ENCODE peak calls at places on chromosome 17, in five cellular contexts. One of them, this sample, is unnamed.

GRCh38 chr17:21215935-21216334 is 2.0 kb upstream of the TMEM11 start:
- DNase-seq in foreskin fibroblast: no peak
- DNase-seq in cardiac muscle cell: no peak
- DNase-seq in SK-N-SH: no peak
- DNase-seq in lower leg skin: no peak
- DNase-seq in this sample: no peak

GRCh38 chr17:78180083-78180482 is 6.8 kb downstream of the TK1 start:
- DNase-seq in foreskin fibroblast: no peak
- DNase-seq in cardiac muscle cell: no peak
- DNase-seq in SK-N-SH: no peak
- DNase-seq in lower leg skin: no peak
- DNase-seq in this sample: no peak

GRCh38 chr17:75472119-75472518 is 15.7 kb downstream of the TMEM94 start:
- DNase-seq in foreskin fibroblast: no peak
- DNase-seq in cardiac muscle cell: no peak
- DNase-seq in SK-N-SH: no peak
- DNase-seq in lower leg skin: no peak
- DNase-seq in this sample: no peak

GRCh38 chr17:1498869-1499268 is 6.4 kb upstream of the MYO1C start:
- DNase-seq in foreskin fibroblast: no peak
- DNase-seq in cardiac muscle cell: no peak
- DNase-seq in SK-N-SH: no peak
- DNase-seq in lower leg skin: no peak
- DNase-seq in this sample: no peak

GRCh38 chr17:72145972-72146755 is 25.3 kb downstream of the SOX9 start:
- DNase-seq in foreskin fibroblast: peak; percentile 55
- DNase-seq in cardiac muscle cell: no peak
- DNase-seq in SK-N-SH: no peak
- DNase-seq in lower leg skin: no peak
- DNase-seq in this sample: no peak

GRCh38 chr17:47853616-47854015 is 2.7 kb upstream of the SP6 start:
- DNase-seq in foreskin fibroblast: no peak
- DNase-seq in cardiac muscle cell: no peak
- DNase-seq in SK-N-SH: no peak
- DNase-seq in lower leg skin: no peak
- DNase-seq in this sample: no peak

GRCh38 chr17:73412914-73413313 is 101.1 kb upstream of the CDC42EP4 start:
- DNase-seq in foreskin fibroblast: no peak
- DNase-seq in cardiac muscle cell: no peak
- DNase-seq in SK-N-SH: no peak
- DNase-seq in lower leg skin: no peak
- DNase-seq in this sample: no peak

GRCh38 chr17:45925311-45925710 is 31.0 kb downstream of the MAPT start:
- DNase-seq in foreskin fibroblast: no peak
- DNase-seq in cardiac muscle cell: no peak
- DNase-seq in SK-N-SH: no peak
- DNase-seq in lower leg skin: no peak
- DNase-seq in this sample: no peak

GRCh38 chr17:48597775-48598631 is 4.4 kb upstream of the HOXB5 start:
- DNase-seq in foreskin fibroblast: no peak
- DNase-seq in cardiac muscle cell: no peak
- DNase-seq in SK-N-SH: no peak
- DNase-seq in lower leg skin: no peak
- DNase-seq in this sample: peak; percentile 75

DNA sequence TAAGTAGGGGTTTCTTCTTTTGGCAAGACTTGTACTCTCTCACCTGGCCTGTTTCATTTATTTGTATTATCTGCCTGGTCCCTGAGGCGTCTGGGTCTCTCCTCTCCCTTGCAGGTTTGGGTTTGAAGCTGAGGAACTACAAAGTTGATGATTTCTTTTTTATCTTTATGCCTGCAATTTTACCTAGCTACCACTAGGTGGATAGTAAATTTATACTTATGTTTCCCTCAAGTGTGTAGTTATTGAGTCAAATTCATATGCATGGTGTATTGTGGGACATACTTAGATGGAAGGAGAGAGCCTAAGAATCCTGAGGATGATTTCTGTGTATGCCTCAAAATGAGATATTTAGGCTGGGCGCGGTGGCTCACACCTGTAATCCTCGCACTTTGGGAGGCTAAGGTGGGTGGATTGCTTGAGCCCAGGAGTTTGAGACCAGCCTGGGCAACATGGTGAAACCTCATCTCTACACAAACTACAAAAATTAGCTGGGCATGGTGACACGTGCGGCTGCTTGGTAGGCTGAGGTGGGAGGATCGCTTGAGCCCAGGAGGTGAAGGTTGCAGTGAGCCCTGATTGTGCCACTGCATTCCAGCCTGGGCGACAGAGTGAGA is 13.6 kb downstream of the TMEM98 start:
- DNase-seq in foreskin fibroblast: no peak
- DNase-seq in cardiac muscle cell: no peak
- DNase-seq in SK-N-SH: no peak
- DNase-seq in lower leg skin: no peak
- DNase-seq in this sample: no peak
- TF ChIP-seq CTCF in foreskin fibroblast: peak; percentile 27
- TF ChIP-seq CTCF in cardiac muscle cell: peak; percentile 44
- TF ChIP-seq CTCF in SK-N-SH: peak; percentile 53
- TF ChIP-seq CTCF in lower leg skin: no peak
- TF ChIP-seq CTCF in this sample: peak; percentile 90

GRCh38 chr17:35433075-35433894 is 985 bp upstream of the SLFN12 start:
- DNase-seq in foreskin fibroblast: peak; percentile 99
- DNase-seq in cardiac muscle cell: peak; percentile 65
- DNase-seq in SK-N-SH: no peak
- DNase-seq in lower leg skin: peak; percentile 84
- DNase-seq in this sample: peak; percentile 53

GRCh38 chr17:35428229-35428628 is 4.1 kb downstream of the SLFN12 start:
- DNase-seq in foreskin fibroblast: no peak
- DNase-seq in cardiac muscle cell: no peak
- DNase-seq in SK-N-SH: no peak
- DNase-seq in lower leg skin: no peak
- DNase-seq in this sample: no peak

GRCh38 chr17:35429702-35430101 is 2.6 kb downstream of the SLFN12 start:
- DNase-seq in foreskin fibroblast: no peak
- DNase-seq in cardiac muscle cell: no peak
- DNase-seq in SK-N-SH: no peak
- DNase-seq in lower leg skin: no peak
- DNase-seq in this sample: no peak

DNA sequence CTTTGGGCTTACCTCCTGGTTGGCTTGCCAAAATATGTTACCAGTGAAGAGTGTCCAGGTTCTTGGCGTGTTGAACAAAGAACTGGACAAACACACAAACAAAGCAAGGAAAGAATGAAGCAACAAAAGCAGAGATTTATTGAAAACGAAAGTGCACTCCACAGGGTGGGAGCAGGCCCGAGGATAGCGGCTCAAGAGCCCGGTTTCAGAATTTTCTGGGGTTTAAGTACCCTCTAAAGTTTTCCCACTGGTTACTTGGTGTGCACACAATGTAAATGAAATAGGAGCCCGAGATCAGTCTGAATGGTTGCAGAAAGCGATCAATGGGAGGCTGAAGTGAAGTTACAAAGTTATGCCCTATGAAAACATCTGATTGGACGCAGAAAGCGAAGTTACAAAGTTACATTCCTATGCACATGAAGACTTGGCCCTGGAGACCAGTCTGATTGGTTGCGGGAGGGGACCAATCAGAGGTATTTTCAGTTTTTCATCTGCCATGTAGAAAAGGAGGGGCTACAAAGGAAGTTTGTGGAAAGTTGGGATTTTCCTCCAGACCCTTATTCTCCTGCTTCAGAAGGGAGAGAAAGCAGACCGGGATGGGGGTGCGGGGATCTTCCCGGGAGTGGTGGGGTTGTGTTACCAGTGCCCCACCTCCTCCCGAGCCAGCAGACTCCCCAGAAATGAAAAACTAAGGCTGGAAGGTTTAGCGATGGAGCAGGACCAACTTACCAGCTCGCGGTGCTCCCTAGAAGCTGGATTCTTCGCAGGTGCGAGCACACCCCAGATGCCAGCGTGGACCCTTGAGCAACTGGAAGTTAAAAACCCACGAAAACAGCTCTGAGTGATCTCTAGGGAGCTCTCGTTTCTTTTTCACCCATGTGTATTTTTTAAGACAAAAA is at the start of gene SLFN12:
- DNase-seq in foreskin fibroblast: peak; percentile 91
- DNase-seq in cardiac muscle cell: peak; percentile 45
- DNase-seq in SK-N-SH: no peak
- DNase-seq in lower leg skin: peak; percentile 65
- DNase-seq in this sample: no peak
- TF ChIP-seq CTCF in foreskin fibroblast: no peak
- TF ChIP-seq CTCF in cardiac muscle cell: no peak
- TF ChIP-seq CTCF in SK-N-SH: no peak
- TF ChIP-seq CTCF in lower leg skin: no peak
- TF ChIP-seq CTCF in this sample: no peak

GRCh38 chr17:6497496-6498221 is 53.4 kb downstream of the PIMREG start:
- DNase-seq in foreskin fibroblast: no peak
- DNase-seq in cardiac muscle cell: no peak
- DNase-seq in SK-N-SH: no peak
- DNase-seq in lower leg skin: no peak
- DNase-seq in this sample: no peak

GRCh38 chr17:6496636-6497441 is 52.6 kb downstream of the PIMREG start:
- DNase-seq in foreskin fibroblast: no peak
- DNase-seq in cardiac muscle cell: peak; percentile 48
- DNase-seq in SK-N-SH: no peak
- DNase-seq in lower leg skin: no peak
- DNase-seq in this sample: no peak

GRCh38 chr17:6496116-6496481 is 51.8 kb downstream of the PIMREG start:
- DNase-seq in foreskin fibroblast: no peak
- DNase-seq in cardiac muscle cell: peak; percentile 44
- DNase-seq in SK-N-SH: no peak
- DNase-seq in lower leg skin: no peak
- DNase-seq in this sample: no peak

GRCh38 chr17:6494239-6494941 is 50.1 kb downstream of the PIMREG start:
- DNase-seq in foreskin fibroblast: no peak
- DNase-seq in cardiac muscle cell: no peak
- DNase-seq in SK-N-SH: no peak
- DNase-seq in lower leg skin: no peak
- DNase-seq in this sample: no peak

GRCh38 chr17:6495450-6496115 is 51.3 kb downstream of the PIMREG start:
- DNase-seq in foreskin fibroblast: no peak
- DNase-seq in cardiac muscle cell: no peak
- DNase-seq in SK-N-SH: no peak
- DNase-seq in lower leg skin: no peak
- DNase-seq in this sample: no peak
- TF ChIP-seq CTCF in foreskin fibroblast: peak; percentile 2
- TF ChIP-seq CTCF in cardiac muscle cell: no peak
- TF ChIP-seq CTCF in SK-N-SH: no peak
- TF ChIP-seq CTCF in lower leg skin: no peak
- TF ChIP-seq CTCF in this sample: no peak

DNA sequence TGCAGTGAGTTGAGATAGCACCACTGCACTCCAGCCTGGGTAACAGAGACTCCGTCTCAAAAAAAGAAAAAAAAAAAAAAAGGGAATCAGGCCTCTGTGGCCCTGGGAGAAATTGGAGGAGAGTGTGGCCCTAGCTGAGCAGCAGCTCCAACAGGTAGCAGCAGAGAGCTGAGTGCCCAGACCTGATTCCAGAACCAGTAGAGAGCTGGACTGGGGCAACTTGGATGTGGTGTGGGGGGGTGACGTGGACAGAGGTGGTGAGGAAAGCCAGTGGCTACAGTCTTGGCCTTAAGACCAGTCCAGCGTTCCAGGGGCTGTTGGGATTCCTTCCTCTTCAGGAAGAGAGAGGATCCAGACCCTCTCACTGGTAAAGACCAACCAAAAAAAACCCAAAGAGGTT is 1.7 kb downstream of the HSPB9 start:
- DNase-seq in foreskin fibroblast: no peak
- DNase-seq in cardiac muscle cell: no peak
- DNase-seq in SK-N-SH: no peak
- DNase-seq in lower leg skin: no peak
- DNase-seq in this sample: no peak
- TF ChIP-seq CTCF in foreskin fibroblast: no peak
- TF ChIP-seq CTCF in cardiac muscle cell: no peak
- TF ChIP-seq CTCF in SK-N-SH: no peak
- TF ChIP-seq CTCF in lower leg skin: no peak
- TF ChIP-seq CTCF in this sample: no peak

DNA sequence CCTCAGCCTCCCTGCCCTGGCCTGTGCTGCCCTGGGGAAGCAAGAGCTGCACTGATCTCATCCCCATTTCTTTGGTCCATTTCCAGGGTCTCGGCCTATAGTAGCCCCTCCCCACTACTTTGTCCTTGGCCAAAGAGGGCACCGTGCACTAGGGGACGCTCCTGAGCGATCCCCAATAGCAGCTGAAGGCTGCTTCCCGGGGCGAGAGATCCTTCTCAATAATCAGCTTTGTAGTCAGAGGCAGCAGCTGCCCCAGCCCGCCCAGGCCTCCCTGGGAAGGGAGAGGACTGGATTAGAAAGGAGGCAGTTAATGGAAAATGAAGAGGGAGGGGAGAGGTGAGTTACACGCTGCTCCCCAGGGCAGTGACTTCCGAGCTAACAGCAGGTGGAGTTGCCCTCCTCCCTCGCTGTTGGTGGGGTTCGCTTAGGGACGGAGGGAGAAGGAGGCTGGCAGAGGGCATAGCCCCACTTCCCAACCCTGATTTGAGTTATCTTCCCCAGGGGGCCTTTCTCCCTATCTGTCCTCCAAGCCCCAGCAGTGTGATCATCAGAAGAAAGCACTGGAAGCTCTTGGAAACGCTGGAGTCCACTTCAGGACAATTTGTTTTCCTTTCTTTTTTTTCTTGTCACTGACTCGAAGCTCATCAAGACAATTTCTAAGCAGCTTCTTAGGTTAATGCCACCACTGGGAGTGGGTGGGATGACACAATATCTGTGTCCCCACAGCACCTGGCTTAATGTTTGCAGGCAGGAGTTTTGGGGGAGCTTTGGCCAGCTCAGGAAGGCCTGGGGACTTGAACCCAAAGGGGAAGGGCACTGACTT is 2.6 kb downstream of the MXRA7 start:
- DNase-seq in foreskin fibroblast: no peak
- DNase-seq in cardiac muscle cell: peak; percentile 69
- DNase-seq in SK-N-SH: peak; percentile 52
- DNase-seq in lower leg skin: no peak
- DNase-seq in this sample: no peak
- TF ChIP-seq CTCF in foreskin fibroblast: no peak
- TF ChIP-seq CTCF in cardiac muscle cell: peak; percentile 52
- TF ChIP-seq CTCF in SK-N-SH: no peak
- TF ChIP-seq CTCF in lower leg skin: no peak
- TF ChIP-seq CTCF in this sample: no peak

GRCh38 chr17:17401271-17401781 is 75.5 kb upstream of the MED9 start:
- DNase-seq in foreskin fibroblast: peak; percentile 50
- DNase-seq in cardiac muscle cell: no peak
- DNase-seq in SK-N-SH: no peak
- DNase-seq in lower leg skin: no peak
- DNase-seq in this sample: no peak
- TF ChIP-seq CTCF in foreskin fibroblast: no peak
- TF ChIP-seq CTCF in cardiac muscle cell: peak; percentile 14
- TF ChIP-seq CTCF in SK-N-SH: peak; percentile 21
- TF ChIP-seq CTCF in lower leg skin: no peak
- TF ChIP-seq CTCF in this sample: no peak

GRCh38 chr17:50956750-50957523 is 90.8 kb upstream of the TOB1 start:
- DNase-seq in foreskin fibroblast: peak; percentile 73
- DNase-seq in cardiac muscle cell: peak; percentile 79
- DNase-seq in SK-N-SH: peak; percentile 75
- DNase-seq in lower leg skin: no peak
- DNase-seq in this sample: no peak
- TF ChIP-seq CTCF in foreskin fibroblast: peak; percentile 79
- TF ChIP-seq CTCF in cardiac muscle cell: peak; percentile 83
- TF ChIP-seq CTCF in SK-N-SH: peak; percentile 90
- TF ChIP-seq CTCF in lower leg skin: peak; percentile 30
- TF ChIP-seq CTCF in this sample: peak; percentile 56

This sample was measured in mesothelial cell of epicardium.